ENCODE peak calls at places on chromosomes 7 and 10, in four cellular contexts. Z is GF-D8, P is NCI-H2171, W is spleen. X is an unnamed sample.

GRCh38 chr7:102306916-102307677 is 20.4 kb downstream of the SH2B2 start:
- DNase-seq in W (peak), Z (no peak), P (peak), X (peak)

GRCh38 chr10:59234194-59234593 is 57.8 kb downstream of the PHYHIPL start:
- DNase-seq in W (no peak), Z (no peak), P (no peak), X (no peak)

GRCh38 chr10:108787932-108788331 is 1135.4 kb downstream of the XPNPEP1 start:
- DNase-seq in P (no peak), W (no peak), Z (no peak), X (no peak)

GRCh38 chr7:12584940-12585339 is 14.4 kb downstream of the SCIN start:
- DNase-seq in W (no peak), Z (peak), P (no peak), X (no peak)

GRCh38 chr10:27450225-27450624 is 53.9 kb upstream of the RAB18 start:
- DNase-seq in W (no peak), P (no peak), Z (peak), X (no peak)

GRCh38 chr7:26182706-26183105 is 17.8 kb downstream of the HNRNPA2B1 start:
- DNase-seq in P (no peak), W (peak), Z (no peak), X (peak)

GRCh38 chr7:1579481-1580421 is 9.9 kb upstream of the PSMG3 start:
- DNase-seq in P (peak), W (peak), Z (no peak), X (peak)

GRCh38 chr7:135160098-135160857 is 10.2 kb downstream of the CYREN start:
- DNase-seq in P (no peak), W (no peak), Z (peak), X (no peak)

GRCh38 chr7:129343099-129343700 is 91.0 kb upstream of the STRIP2 start:
- DNase-seq in W (no peak), Z (no peak), P (peak), X (peak)

GRCh38 chr7:137674064-137674463 is 172.7 kb downstream of the DGKI start:
- DNase-seq in Z (no peak), W (no peak), P (no peak), X (no peak)